ENCODE peak calls at places on chromosomes 4 and X, in seven cellular contexts. D, P, Z, H, J, Q and T are unnamed samples. For H3K9me3 and H3K4me1, the result is how much of the 10 kb centered on the place peaks cover.

GRCh38 chr4:141543176-141543575 is 93.2 kb upstream of the IL15 start:
- DNase-seq in D (no peak), P (no peak), Z (no peak), H (no peak), J (no peak), Q (no peak), T (no peak)

GRCh38 chrX:134896194-134896593 is 94.6 kb upstream of the SMIM10 start:
- DNase-seq in D (no peak), P (no peak), Z (no peak), H (no peak), J (no peak), Q (no peak), T (no peak)

GRCh38 chrX:136272325-136272724 is 21.1 kb upstream of the MAP7D3 start:
- DNase-seq in D (peak), P (no peak), Z (no peak), H (no peak), J (no peak), Q (no peak), T (no peak)

GRCh38 chrX:39819921-39820849 is 277.6 kb downstream of the BCOR start:
- DNase-seq in D (no peak), P (no peak), Z (no peak), H (no peak), J (no peak), Q (no peak), T (peak)

GRCh38 chrX:17465201-17465600 is 90.2 kb downstream of the NHS start:
- DNase-seq in D (peak), P (no peak), Z (no peak), H (no peak), J (no peak), Q (no peak), T (no peak)

GRCh38 chrX:47229427-47229826 is 3.4 kb upstream of the USP11 start:
- DNase-seq in D (no peak), P (no peak), Z (no peak), H (no peak), J (no peak), Q (no peak), T (no peak)

GRCh38 chr4:148955926-148956325 is 513.7 kb upstream of the NR3C2 start:
- DNase-seq in D (peak), P (no peak), Z (no peak), H (no peak), J (no peak), Q (no peak), T (no peak)

GRCh38 chr4:11632015-11632414 is 203.3 kb upstream of the HS3ST1 start:
- DNase-seq in D (no peak), P (no peak), Z (no peak), H (no peak), J (no peak), Q (no peak), T (no peak)

GRCh38 chr4:41359836-41360213 is 103.1 kb downstream of the UCHL1 start:
- DNase-seq in D (no peak), P (no peak), Z (no peak), H (no peak), J (no peak), Q (no peak), T (no peak)
- H3K4me3 ChIP-seq in D (peak), P (peak), Z (peak), H (peak), J (peak), Q (peak), T (peak)

GRCh38 chr4:56066493-56066892 is 117.7 kb downstream of the CEP135 start:
- DNase-seq in D (no peak), P (no peak), Z (no peak), H (no peak), J (no peak), Q (no peak), T (no peak)

GRCh38 chr4:56062527-56062926 is 113.8 kb downstream of the CEP135 start:
- DNase-seq in D (no peak), P (no peak), Z (no peak), H (no peak), J (no peak), Q (no peak), T (no peak)

GRCh38 chr4:56067826-56068225 is 119.1 kb downstream of the CEP135 start:
- DNase-seq in D (no peak), P (no peak), Z (no peak), H (no peak), J (no peak), Q (no peak), T (no peak)
- H3K9me3 ChIP-seq in D (under half), P (under half), Z (under half), H (under half), J (under half), Q (under half), T (under half)

DNA sequence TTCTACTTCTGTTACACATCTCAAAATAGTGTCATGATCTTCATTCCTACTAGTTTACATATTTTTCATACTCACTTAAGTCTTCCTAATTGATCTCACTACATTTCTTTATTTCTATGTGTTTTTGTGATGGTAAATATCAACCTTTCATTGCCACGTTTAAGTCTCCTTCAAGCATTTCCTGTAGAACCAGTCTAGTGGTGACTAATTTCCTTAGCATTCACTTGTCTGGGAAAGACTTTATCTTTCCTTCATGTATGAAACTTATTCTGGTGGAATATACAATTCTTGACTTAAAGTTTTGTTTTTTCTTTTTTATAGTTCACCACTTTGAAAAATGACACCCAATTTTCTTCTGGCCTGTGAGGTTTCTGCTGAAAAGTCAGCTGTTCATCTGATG is 181.4 kb upstream of the NEIL3 start:
- DNase-seq in D (peak), P (no peak), Z (no peak), H (no peak), J (no peak), Q (no peak), T (no peak)
- H3K4me1 ChIP-seq in D (under half), P (under half), Z (under half), H (under half), J (under half), Q (under half), T (under half)

DNA sequence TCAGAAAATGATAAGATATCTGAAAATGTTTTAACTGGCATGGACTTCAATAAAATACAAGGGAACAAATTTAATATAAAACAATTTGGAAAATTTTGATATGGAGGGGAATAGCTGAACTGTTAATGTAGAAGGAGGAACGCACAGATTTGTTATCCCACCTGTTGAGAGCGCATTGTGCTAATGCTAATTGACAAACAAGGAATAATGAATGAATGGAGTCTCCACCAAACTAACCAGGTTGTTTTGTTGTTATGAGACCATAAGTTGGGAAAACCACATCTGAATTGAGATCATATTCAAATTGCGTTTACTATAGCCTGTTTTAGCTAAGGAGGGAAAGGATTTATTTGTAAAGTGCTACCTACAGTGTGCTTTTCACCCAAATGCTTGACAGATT is 195.6 kb downstream of the ADGRL3 start:
- DNase-seq in D (no peak), P (no peak), Z (no peak), H (no peak), J (no peak), Q (no peak), T (no peak)
- H3K4me3 ChIP-seq in D (no peak), P (no peak), Z (no peak), H (no peak), J (no peak), Q (no peak), T (no peak)

GRCh38 chr4:154872198-154872597 is 91.1 kb downstream of the RBM46 start:
- DNase-seq in D (no peak), P (no peak), Z (no peak), H (no peak), J (no peak), Q (no peak), T (no peak)

DNA sequence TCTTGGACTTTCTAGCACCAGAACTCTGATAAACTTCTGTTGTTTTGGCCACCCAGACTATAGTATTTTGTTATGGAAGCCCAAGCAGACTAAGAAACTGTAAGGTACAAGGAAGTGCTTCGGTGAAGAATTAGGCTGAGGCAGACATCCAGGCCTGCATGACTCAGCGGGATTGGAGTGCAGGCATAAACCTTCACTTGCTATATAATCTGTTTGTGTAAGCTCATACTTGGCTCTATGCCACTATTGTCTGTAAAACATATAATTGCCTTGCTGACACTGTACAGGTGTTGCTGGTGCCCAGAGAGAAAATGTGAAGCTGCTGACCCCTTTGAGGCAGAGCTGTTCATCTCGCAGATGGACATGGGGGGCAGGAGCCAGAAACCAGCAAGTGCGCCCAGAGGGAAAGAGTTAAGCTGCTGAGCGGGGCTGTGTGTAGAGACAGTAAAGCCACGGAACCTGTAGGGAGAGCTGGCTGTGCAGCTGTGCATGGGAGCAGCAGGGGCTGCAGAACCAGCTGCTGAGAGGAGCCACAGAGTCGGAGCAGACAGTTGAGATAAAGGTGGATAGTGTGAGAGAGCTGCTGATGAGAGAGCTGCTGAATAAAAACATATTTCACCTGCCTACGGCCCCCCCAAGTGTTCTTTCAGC is 96.2 kb downstream of the RBM46 start:
- DNase-seq in D (peak), P (no peak), Z (no peak), H (peak), J (no peak), Q (no peak), T (no peak)
- H3K9me3 ChIP-seq in D (under half), P (under half), Z (under half), H (under half), J (under half), Q (under half), T (under half)

DNA sequence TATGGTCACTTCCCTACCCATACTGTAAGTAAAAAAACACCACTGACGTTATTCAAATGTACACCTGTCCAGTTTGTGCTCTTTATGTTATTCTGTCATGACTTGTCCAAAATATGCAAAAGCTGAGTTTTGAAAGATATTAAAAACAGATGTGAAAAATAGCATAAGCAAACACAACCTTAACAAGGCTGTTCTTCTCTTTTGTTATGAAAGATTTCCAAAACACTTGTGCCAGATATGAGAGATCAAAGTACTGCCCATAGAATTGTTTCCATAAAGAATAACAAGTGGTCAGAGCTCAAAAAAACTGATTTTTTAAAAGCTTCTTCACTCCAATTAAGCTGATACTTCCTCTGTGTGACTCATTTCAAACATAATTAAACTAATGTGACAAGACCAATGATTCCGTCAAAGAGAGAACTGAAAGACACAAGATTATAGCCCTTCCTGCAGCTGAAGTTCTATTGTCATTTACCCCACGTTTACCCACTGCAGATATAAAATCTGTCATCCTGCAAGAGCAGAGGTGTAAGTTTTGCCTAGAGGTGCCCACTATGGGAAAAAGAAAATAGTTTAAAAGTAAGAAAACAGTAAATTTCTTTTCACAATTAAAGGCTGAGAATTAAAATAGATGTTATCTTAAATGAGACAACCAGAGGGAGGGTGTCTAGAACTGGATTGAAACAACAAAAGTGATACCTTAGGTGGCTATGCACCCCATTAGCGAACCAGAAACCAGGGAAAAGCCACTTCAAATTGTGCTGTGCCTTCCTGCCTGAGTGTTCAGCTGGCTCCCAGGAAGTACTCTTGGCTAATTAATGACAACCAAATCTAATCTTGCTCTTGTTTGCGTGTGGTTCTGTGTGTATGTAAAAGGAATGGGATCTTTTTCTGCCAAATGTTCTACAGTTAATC is 30.1 kb downstream of the RASSF6 start:
- DNase-seq in D (no peak), P (no peak), Z (no peak), H (no peak), J (no peak), Q (no peak), T (no peak)
- H3K4me1 ChIP-seq in D (under half), P (under half), Z (under half), H (under half), J (under half), Q (under half), T (under half)